ENCODE peak calls at places on chromosomes 3 and 15, in nine cellular contexts. X, E, H, L, R, P, V, D and B are unnamed samples.

GRCh38 chr15:73338058-73338457 is 30.7 kb downstream of the HCN4 start:
- DNase-seq in V (no peak), E (no peak), L (no peak), H (peak; percentile 81), X (no peak), R (no peak), P (no peak), D (no peak), B (no peak)

GRCh38 chr3:18758047-18758704 is 333.0 kb upstream of the SATB1 start:
- DNase-seq in P (peak; percentile 74), X (peak; percentile 16), E (peak; percentile 32), L (no peak), R (peak; percentile 28), V (peak; percentile 7), D (no peak), H (peak; percentile 68), B (peak; percentile 13)

GRCh38 chr3:41370307-41370706 is 171.0 kb downstream of the CTNNB1 start:
- DNase-seq in R (no peak), D (no peak), P (no peak), H (no peak), X (no peak), V (no peak), E (no peak), L (no peak), B (no peak)

GRCh38 chr3:61725851-61726333 is 164.5 kb downstream of the PTPRG start:
- DNase-seq in L (no peak), D (no peak), X (peak; percentile 87), E (peak; percentile 55), H (no peak), V (peak; percentile 70), P (no peak), R (no peak), B (peak; percentile 67)

GRCh38 chr3:63067999-63068645 is 192.9 kb upstream of the CADPS start:
- DNase-seq in D (no peak), X (peak; percentile 48), R (peak; percentile 33), V (peak; percentile 48), H (no peak), E (peak; percentile 66), P (no peak), L (no peak), B (peak; percentile 58)

GRCh38 chr15:38555686-38556334 is 8.8 kb downstream of the RASGRP1 start:
- DNase-seq in D (no peak), X (peak; percentile 82), L (no peak), V (no peak), P (no peak), R (no peak), H (no peak), E (peak; percentile 70), B (peak; percentile 13)

GRCh38 chr15:89399390-89400120 is 64.9 kb upstream of the POLG start:
- DNase-seq in X (no peak), L (no peak), P (peak; percentile 34), E (peak; percentile 6), R (peak; percentile 64), H (peak; percentile 34), V (peak; percentile 28), D (no peak), B (no peak)

GRCh38 chr3:130900959-130901358 is 7.1 kb downstream of the ATP2C1 start:
- DNase-seq in P (no peak), D (no peak), L (no peak), V (no peak), X (peak; percentile 31), E (no peak), H (no peak), R (no peak), B (no peak)

GRCh38 chr3:62149962-62150361 is 223.4 kb downstream of the FEZF2 start:
- DNase-seq in D (no peak), R (no peak), H (no peak), P (no peak), L (no peak), E (peak; percentile 84), V (peak; percentile 96), X (peak; percentile 77), B (peak; percentile 61)

GRCh38 chr15:20106026-20106425 is 435.6 kb downstream of the GOLGA6L6 start:
- DNase-seq in E (no peak), R (no peak), X (no peak), L (peak; percentile 11), V (peak; percentile 2), H (no peak), D (no peak), P (no peak), B (no peak)